ENCODE peak calls at places on chromosomes 2 and 18, in six cellular contexts. S, D, C, I, N and V are unnamed samples.

GRCh38 chr2:170815746-170816498 is 765 bp upstream of the GAD1 start:
- DNase-seq in S (peak; percentile 83), D (peak; percentile 72), C (peak; percentile 82), I (peak; percentile 68), N (peak; percentile 76), V (peak; percentile 39)

GRCh38 chr2:48129256-48129950 is 223.1 kb upstream of the FBXO11 start:
- DNase-seq in S (no peak), D (no peak), C (peak; percentile 41), I (no peak), N (no peak), V (no peak)

GRCh38 chr18:62938451-62938850 is 223.1 kb downstream of the PHLPP1 start:
- DNase-seq in S (no peak), D (no peak), C (no peak), I (peak; percentile 46), N (no peak), V (no peak)

GRCh38 chr2:207768891-207769596 is 662 bp downstream of the FZD5 start:
- DNase-seq in S (peak; percentile 22), D (peak; percentile 26), C (peak; percentile 39), I (peak; percentile 35), N (no peak), V (no peak)

GRCh38 chr2:188976545-188977268 is 2.5 kb downstream of the COL3A1 start:
- DNase-seq in S (no peak), D (no peak), C (peak; percentile 76), I (no peak), N (no peak), V (no peak)

GRCh38 chr18:63237911-63238710 is 81.5 kb downstream of the BCL2 start:
- DNase-seq in S (no peak), D (no peak), C (peak; percentile 74), I (no peak), N (no peak), V (no peak)

GRCh38 chr2:188599140-188599539 is 307.5 kb downstream of the GULP1 start:
- DNase-seq in S (peak; percentile 6), D (no peak), C (no peak), I (no peak), N (no peak), V (no peak)

GRCh38 chr2:101125374-101125773 is 25.8 kb downstream of the TBC1D8 start:
- DNase-seq in S (no peak), D (no peak), C (peak; percentile 73), I (no peak), N (no peak), V (no peak)

GRCh38 chr2:207241198-207241597 is 75.5 kb upstream of the KLF7 start:
- DNase-seq in S (no peak), D (peak; percentile 32), C (peak; percentile 56), I (peak; percentile 48), N (no peak), V (no peak)

GRCh38 chr2:58715344-58715743 is 474.2 kb upstream of the FANCL start:
- DNase-seq in S (no peak), D (no peak), C (no peak), I (no peak), N (no peak), V (no peak)

GRCh38 chr2:204545861-204546773 is 842 bp downstream of the PARD3B start:
- DNase-seq in S (peak; percentile 11), D (no peak), C (peak; percentile 33), I (no peak), N (no peak), V (no peak)

GRCh38 chr2:238238766-238239551 is 879 bp downstream of the HES6 start:
- DNase-seq in S (peak; percentile 44), D (peak; percentile 23), C (no peak), I (no peak), N (no peak), V (no peak)

GRCh38 chr2:118123561-118124232 is 35.4 kb downstream of the INSIG2 start:
- DNase-seq in S (no peak), D (no peak), C (peak; percentile 99), I (no peak), N (peak; percentile 19), V (no peak)

GRCh38 chr2:174959787-174960186 is 45.4 kb downstream of the CHN1 start:
- DNase-seq in S (no peak), D (no peak), C (no peak), I (no peak), N (no peak), V (peak; percentile 57)

GRCh38 chr2:11033114-11033513 is 121.4 kb downstream of the KCNF1 start:
- DNase-seq in S (no peak), D (no peak), C (no peak), I (no peak), N (no peak), V (no peak)

GRCh38 chr2:118207889-118208288 is 119.6 kb downstream of the INSIG2 start:
- DNase-seq in S (no peak), D (no peak), C (no peak), I (no peak), N (no peak), V (no peak)

GRCh38 chr2:54052825-54053718 is 62.3 kb upstream of the ACYP2 start:
- DNase-seq in S (peak; percentile 14), D (no peak), C (peak; percentile 46), I (peak; percentile 33), N (no peak), V (no peak)

GRCh38 chr2:86352932-86353345 is 15.5 kb upstream of the REEP1 start:
- DNase-seq in S (no peak), D (no peak), C (no peak), I (no peak), N (no peak), V (no peak)